ENCODE peak calls at places on chromosomes 7 and 10, in four cellular contexts. One of them, this sample, is unnamed.

GRCh38 chr7:69967699-69968450 is 369.6 kb downstream of the AUTS2 start:
- DNase-seq in D721Med: no peak
- DNase-seq in AG09319: no peak
- DNase-seq in ascending aorta: no peak
- DNase-seq in this sample: no peak

GRCh38 chr10:5814110-5815107 is 1.2 kb upstream of the GDI2 start:
- DNase-seq in D721Med: no peak
- DNase-seq in AG09319: no peak
- DNase-seq in ascending aorta: no peak
- DNase-seq in this sample: no peak

GRCh38 chr10:80157561-80157960 is 25.0 kb downstream of the PLAC9 start:
- DNase-seq in D721Med: no peak
- DNase-seq in AG09319: no peak
- DNase-seq in ascending aorta: no peak
- DNase-seq in this sample: no peak

GRCh38 chr10:3750884-3751283 is 34.1 kb downstream of the KLF6 start:
- DNase-seq in D721Med: no peak
- DNase-seq in AG09319: no peak
- DNase-seq in ascending aorta: no peak
- DNase-seq in this sample: no peak

GRCh38 chr10:62769574-62770242 is 34.8 kb upstream of the ADO start:
- DNase-seq in D721Med: no peak
- DNase-seq in AG09319: no peak
- DNase-seq in ascending aorta: no peak
- DNase-seq in this sample: no peak

GRCh38 chr7:751826-752225 is 24.7 kb upstream of the PRKAR1B start:
- DNase-seq in D721Med: no peak
- DNase-seq in AG09319: no peak
- DNase-seq in ascending aorta: no peak
- DNase-seq in this sample: no peak

GRCh38 chr7:142669074-142669654 is 80.1 kb upstream of the PRSS1 start:
- DNase-seq in D721Med: no peak
- DNase-seq in AG09319: no peak
- DNase-seq in ascending aorta: no peak
- DNase-seq in this sample: no peak

GRCh38 chr10:71667374-71667750 is 52.2 kb downstream of the C10orf105 start:
- DNase-seq in D721Med: no peak
- DNase-seq in AG09319: no peak
- DNase-seq in ascending aorta: no peak
- DNase-seq in this sample: no peak

GRCh38 chr7:28675429-28675828 is 263.1 kb downstream of the CREB5 start:
- DNase-seq in D721Med: no peak
- DNase-seq in AG09319: no peak
- DNase-seq in ascending aorta: no peak
- DNase-seq in this sample: no peak

GRCh38 chr7:18894155-18894554 is 223.3 kb downstream of the TWIST1 start:
- DNase-seq in D721Med: no peak
- DNase-seq in AG09319: no peak
- DNase-seq in ascending aorta: no peak
- DNase-seq in this sample: no peak

GRCh38 chr10:85601526-85601925 is 765.1 kb downstream of the GRID1 start:
- DNase-seq in D721Med: no peak
- DNase-seq in AG09319: no peak
- DNase-seq in ascending aorta: no peak
- DNase-seq in this sample: no peak

GRCh38 chr10:132110713-132111112 is 45.0 kb downstream of the JAKMIP3 start:
- DNase-seq in D721Med: no peak
- DNase-seq in AG09319: no peak
- DNase-seq in ascending aorta: no peak
- DNase-seq in this sample: no peak

GRCh38 chr7:85525661-85526060 is 338.8 kb upstream of the SEMA3D start:
- DNase-seq in D721Med: no peak
- DNase-seq in AG09319: no peak
- DNase-seq in ascending aorta: no peak
- DNase-seq in this sample: no peak

GRCh38 chr7:83347836-83348482 is 185.3 kb upstream of the PCLO start:
- DNase-seq in D721Med: no peak
- DNase-seq in AG09319: no peak
- DNase-seq in ascending aorta: no peak
- DNase-seq in this sample: no peak

GRCh38 chr7:131164025-131164899 is 163.4 kb upstream of the MKLN1 start:
- DNase-seq in D721Med: no peak
- DNase-seq in AG09319: peak; percentile 55
- DNase-seq in ascending aorta: no peak
- DNase-seq in this sample: no peak

GRCh38 chr7:34823650-34824258 is 165.7 kb downstream of the NPSR1 start:
- DNase-seq in D721Med: no peak
- DNase-seq in AG09319: peak; percentile 3
- DNase-seq in ascending aorta: no peak
- DNase-seq in this sample: peak; percentile 50

GRCh38 chr7:98202367-98203195 is 8.7 kb upstream of the BHLHA15 start:
- DNase-seq in D721Med: no peak
- DNase-seq in AG09319: no peak
- DNase-seq in ascending aorta: no peak
- DNase-seq in this sample: no peak

GRCh38 chr10:72932259-72933015 is 22.2 kb downstream of the PLA2G12B start:
- DNase-seq in D721Med: no peak
- DNase-seq in AG09319: no peak
- DNase-seq in ascending aorta: no peak
- DNase-seq in this sample: no peak

GRCh38 chr7:10225265-10225664 is 748.4 kb upstream of the PHF14 start:
- DNase-seq in D721Med: no peak
- DNase-seq in AG09319: no peak
- DNase-seq in ascending aorta: no peak
- DNase-seq in this sample: no peak

GRCh38 chr10:34495938-34496337 is 319.2 kb downstream of the PARD3 start:
- DNase-seq in D721Med: no peak
- DNase-seq in AG09319: no peak
- DNase-seq in ascending aorta: no peak
- DNase-seq in this sample: no peak

GRCh38 chr10:98790817-98791216 is 344.1 kb upstream of the HPS1 start:
- DNase-seq in D721Med: no peak
- DNase-seq in AG09319: no peak
- DNase-seq in ascending aorta: no peak
- DNase-seq in this sample: no peak

GRCh38 chr10:6721480-6721879 is 141.4 kb upstream of the PRKCQ start:
- DNase-seq in D721Med: no peak
- DNase-seq in AG09319: peak; percentile 92
- DNase-seq in ascending aorta: no peak
- DNase-seq in this sample: no peak

GRCh38 chr10:79286318-79286951 is 60.8 kb upstream of the PPIF start:
- DNase-seq in D721Med: no peak
- DNase-seq in AG09319: no peak
- DNase-seq in ascending aorta: peak; percentile 71
- DNase-seq in this sample: peak; percentile 50

GRCh38 chr10:11146402-11147171 is 128.9 kb downstream of the CELF2 start:
- DNase-seq in D721Med: no peak
- DNase-seq in AG09319: no peak
- DNase-seq in ascending aorta: no peak
- DNase-seq in this sample: no peak

GRCh38 chr10:43078986-43079273 is 2.1 kb downstream of the RET start:
- DNase-seq in D721Med: peak; percentile 55
- DNase-seq in AG09319: no peak
- DNase-seq in ascending aorta: no peak
- DNase-seq in this sample: no peak

GRCh38 chr10:10160821-10161312 is 856.8 kb upstream of the CELF2 start:
- DNase-seq in D721Med: no peak
- DNase-seq in AG09319: no peak
- DNase-seq in ascending aorta: no peak
- DNase-seq in this sample: no peak

GRCh38 chr7:69067397-69067796 is 530.9 kb upstream of the AUTS2 start:
- DNase-seq in D721Med: no peak
- DNase-seq in AG09319: no peak
- DNase-seq in ascending aorta: no peak
- DNase-seq in this sample: no peak

GRCh38 chr10:132699411-132700167 is 86.4 kb downstream of the NKX6-2 start:
- DNase-seq in D721Med: no peak
- DNase-seq in AG09319: no peak
- DNase-seq in ascending aorta: no peak
- DNase-seq in this sample: no peak

GRCh38 chr10:128046934-128047251 is 79.3 kb downstream of the MKI67 start:
- DNase-seq in D721Med: no peak
- DNase-seq in AG09319: no peak
- DNase-seq in ascending aorta: no peak
- DNase-seq in this sample: no peak

GRCh38 chr7:140686921-140687320 is 9.6 kb upstream of the NDUFB2 start:
- DNase-seq in D721Med: no peak
- DNase-seq in AG09319: no peak
- DNase-seq in ascending aorta: no peak
- DNase-seq in this sample: no peak

GRCh38 chr7:101595766-101596537 is 33.1 kb downstream of the MYL10 start:
- DNase-seq in D721Med: no peak
- DNase-seq in AG09319: no peak
- DNase-seq in ascending aorta: no peak
- DNase-seq in this sample: no peak

GRCh38 chr7:156514851-156515250 is 125.7 kb upstream of the RNF32 start:
- DNase-seq in D721Med: no peak
- DNase-seq in AG09319: no peak
- DNase-seq in ascending aorta: no peak
- DNase-seq in this sample: no peak

GRCh38 chr10:101444058-101444457 is 90.1 kb downstream of the BTRC start:
- DNase-seq in D721Med: no peak
- DNase-seq in AG09319: no peak
- DNase-seq in ascending aorta: no peak
- DNase-seq in this sample: no peak

GRCh38 chr7:29363636-29364425 is 169.3 kb downstream of the CHN2 start:
- DNase-seq in D721Med: no peak
- DNase-seq in AG09319: no peak
- DNase-seq in ascending aorta: no peak
- DNase-seq in this sample: no peak

GRCh38 chr7:84669177-84669732 is 474.7 kb upstream of the SEMA3A start:
- DNase-seq in D721Med: no peak
- DNase-seq in AG09319: no peak
- DNase-seq in ascending aorta: no peak
- DNase-seq in this sample: no peak

GRCh38 chr7:135167360-135167759 is 3.1 kb downstream of the CYREN start:
- DNase-seq in D721Med: no peak
- DNase-seq in AG09319: no peak
- DNase-seq in ascending aorta: no peak
- DNase-seq in this sample: no peak
- TF ChIP-seq CTCF in D721Med: no peak
- TF ChIP-seq CTCF in AG09319: no peak
- TF ChIP-seq CTCF in ascending aorta: no peak
- TF ChIP-seq CTCF in this sample: no peak

GRCh38 chr7:93890464-93891068 is at the start of gene TFPI2:
- DNase-seq in D721Med: no peak
- DNase-seq in AG09319: no peak
- DNase-seq in ascending aorta: no peak
- DNase-seq in this sample: peak; percentile 77

GRCh38 chr7:93889261-93889660 is 1.3 kb downstream of the TFPI2 start:
- DNase-seq in D721Med: no peak
- DNase-seq in AG09319: no peak
- DNase-seq in ascending aorta: no peak
- DNase-seq in this sample: no peak

GRCh38 chr7:93894426-93894825 is 3.9 kb upstream of the TFPI2 start:
- DNase-seq in D721Med: no peak
- DNase-seq in AG09319: no peak
- DNase-seq in ascending aorta: no peak
- DNase-seq in this sample: no peak

GRCh38 chr7:93894966-93895650 is 4.6 kb upstream of the TFPI2 start:
- DNase-seq in D721Med: no peak
- DNase-seq in AG09319: no peak
- DNase-seq in ascending aorta: no peak
- DNase-seq in this sample: no peak

DNA sequence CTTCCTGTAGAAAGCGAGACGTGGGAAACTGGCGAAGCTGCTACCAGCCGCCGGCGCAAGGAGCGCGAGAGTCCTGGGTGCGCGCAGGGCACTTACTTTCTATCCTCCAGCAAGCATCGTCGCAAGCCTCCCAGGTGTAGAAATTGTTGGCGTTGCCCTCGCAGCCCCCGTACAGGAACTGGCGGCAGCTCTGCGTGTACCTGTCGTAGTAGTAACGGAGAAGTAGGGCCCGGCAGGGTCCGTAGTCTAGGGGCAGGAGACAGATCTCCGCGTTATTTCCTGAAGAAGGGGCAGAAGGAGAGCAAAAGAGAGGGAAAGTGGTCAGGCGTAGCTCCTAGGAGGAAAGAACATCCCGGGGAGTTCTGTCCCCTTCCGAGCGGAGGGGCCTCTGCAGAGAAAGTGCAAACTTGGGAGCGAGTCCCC is 501 bp downstream of the TFPI2 start:
- DNase-seq in D721Med: no peak
- DNase-seq in AG09319: no peak
- DNase-seq in ascending aorta: no peak
- DNase-seq in this sample: no peak
- TF ChIP-seq CTCF in D721Med: no peak
- TF ChIP-seq CTCF in AG09319: peak; percentile 5
- TF ChIP-seq CTCF in ascending aorta: no peak
- TF ChIP-seq CTCF in this sample: no peak

DNA sequence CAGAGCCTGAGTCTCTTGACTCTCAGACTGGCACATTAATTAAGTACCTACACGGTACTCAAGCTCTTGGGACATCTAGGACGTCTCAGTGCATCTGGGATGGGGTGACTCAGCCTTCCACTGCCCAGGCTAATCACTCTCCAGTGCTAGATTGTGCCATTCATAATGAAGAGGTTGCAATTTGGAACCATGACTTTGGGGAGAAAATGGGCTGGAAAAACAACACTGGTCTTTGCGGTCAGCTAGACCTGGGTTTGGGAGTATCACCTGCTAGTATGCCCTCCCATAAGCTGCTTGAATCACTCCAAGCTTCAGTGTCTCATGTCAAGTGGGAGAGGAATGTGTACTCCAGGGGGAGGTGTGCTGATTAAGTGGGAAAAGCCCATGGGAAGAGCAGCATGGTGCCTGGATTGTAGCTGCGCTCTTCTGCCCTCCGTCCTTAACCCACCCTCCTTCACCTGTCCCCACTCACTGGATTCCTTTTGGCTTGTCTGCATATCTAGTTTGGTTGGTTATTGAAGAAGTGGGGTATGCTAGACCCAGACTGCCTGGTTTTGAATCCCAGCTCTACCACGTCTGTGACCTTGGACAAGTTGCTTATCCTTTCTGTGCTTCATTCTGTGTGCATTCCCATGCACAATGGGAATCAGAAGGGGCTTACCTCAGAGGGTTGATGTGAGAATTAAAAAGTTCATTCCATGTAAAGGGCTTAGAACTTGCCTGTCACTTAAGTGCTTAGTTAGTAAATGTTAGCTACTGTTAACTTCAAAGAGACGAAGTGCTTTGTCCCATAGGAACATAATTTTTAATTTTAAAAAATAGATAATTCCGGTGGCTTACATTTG is 3.8 kb downstream of the NFE2L3 start:
- DNase-seq in D721Med: no peak
- DNase-seq in AG09319: no peak
- DNase-seq in ascending aorta: no peak
- DNase-seq in this sample: no peak
- TF ChIP-seq CTCF in D721Med: no peak
- TF ChIP-seq CTCF in AG09319: no peak
- TF ChIP-seq CTCF in ascending aorta: no peak
- TF ChIP-seq CTCF in this sample: no peak

GRCh38 chr7:152025077-152025936 is at the start of gene GALNT11:
- DNase-seq in D721Med: peak; percentile 67
- DNase-seq in AG09319: peak; percentile 54
- DNase-seq in ascending aorta: peak; percentile 52
- DNase-seq in this sample: peak; percentile 65
- TF ChIP-seq CTCF in D721Med: peak; percentile 23
- TF ChIP-seq CTCF in AG09319: peak; percentile 24
- TF ChIP-seq CTCF in ascending aorta: no peak
- TF ChIP-seq CTCF in this sample: no peak